ENCODE peak calls at places on chromosomes 12 and 14, in seven cellular contexts. S is ovary, Q is HT1080, X is left lung, Y is NCI-H774, A is RWPE1, T is iPS DF 19.7. Z is an unnamed sample.

GRCh38 chr14:23469906-23470403 is 452 bp downstream of the NGDN start:
- DNase-seq in T (no peak), S (no peak), Y (no peak), Q (no peak), X (no peak), A (no peak), Z (no peak)

GRCh38 chr12:132019891-132020290 is 70.1 kb downstream of the EP400 start:
- DNase-seq in X (no peak), Y (no peak), S (no peak), Q (no peak), A (no peak), T (no peak), Z (no peak)

GRCh38 chr12:130286041-130286440 is 51.6 kb upstream of the PIWIL1 start:
- DNase-seq in A (no peak), Q (peak; percentile 38), Y (no peak), S (no peak), X (no peak), T (no peak), Z (no peak)

GRCh38 chr14:39665084-39665483 is 232.9 kb upstream of the FBXO33 start:
- DNase-seq in X (no peak), A (no peak), Q (no peak), T (no peak), Y (no peak), S (no peak), Z (no peak)

GRCh38 chr12:111429760-111430417 is 24.2 kb downstream of the SH2B3 start:
- DNase-seq in X (no peak), Q (no peak), A (no peak), Y (no peak), T (no peak), S (no peak), Z (peak; percentile 75)

GRCh38 chr12:120357104-120357503 is 11.9 kb downstream of the MSI1 start:
- DNase-seq in A (no peak), Y (no peak), Q (no peak), X (no peak), T (no peak), S (no peak), Z (no peak)

GRCh38 chr12:100919116-100919515 is 124.5 kb downstream of the ANO4 start:
- DNase-seq in S (no peak), Q (peak; percentile 13), A (no peak), X (no peak), Y (no peak), T (no peak), Z (no peak)

GRCh38 chr14:23670489-23670888 is 34.3 kb downstream of the DHRS2 start:
- DNase-seq in S (no peak), Y (no peak), T (no peak), A (no peak), Q (no peak), X (no peak), Z (no peak)

GRCh38 chr14:99259327-99259726 is 12.7 kb downstream of the BCL11B start:
- DNase-seq in Y (no peak), X (no peak), S (no peak), Q (no peak), T (no peak), A (no peak), Z (peak; percentile 69)

GRCh38 chr14:98494582-98494981 is 777.4 kb downstream of the BCL11B start:
- DNase-seq in Q (peak; percentile 95), S (no peak), T (no peak), X (no peak), Y (no peak), A (peak; percentile 78), Z (no peak)

Z was measured in naive thymus-derived CD4-positive, alpha-beta T cell.